ENCODE peak calls at places on chromosomes 1 and 21, in four cellular contexts. M, W, U and O are unnamed samples.

GRCh38 chr21:37166733-37167132 is 93.7 kb downstream of the TTC3 start:
- DNase-seq in M (peak; percentile 26), U (peak; percentile 12), W (peak; percentile 58), O (no peak)

GRCh38 chr1:56837244-56837926 is 17.2 kb upstream of the C8A start:
- DNase-seq in U (no peak), M (peak; percentile 56), W (peak; percentile 25), O (no peak)

GRCh38 chr1:160500321-160500990 is 22.6 kb downstream of the SLAMF6 start:
- DNase-seq in U (no peak), M (no peak), W (no peak), O (no peak)

GRCh38 chr1:932776-933602 is 9.3 kb downstream of the SAMD11 start:
- DNase-seq in W (peak; percentile 74), M (no peak), U (no peak), O (no peak)

GRCh38 chr1:160646192-160646591 is 652 bp downstream of the SLAMF1 start:
- DNase-seq in M (no peak), W (no peak), U (no peak), O (no peak)

GRCh38 chr1:155801149-155801548 is 55.9 kb downstream of the GON4L start:
- DNase-seq in U (no peak), W (peak; percentile 53), M (no peak), O (no peak)

GRCh38 chr1:5976231-5976630 is 16.0 kb downstream of the NPHP4 start:
- DNase-seq in U (no peak), W (no peak), M (no peak), O (no peak)

GRCh38 chr1:168338589-168339503 is 58.2 kb downstream of the TBX19 start:
- DNase-seq in M (no peak), U (no peak), W (no peak), O (no peak)

GRCh38 chr21:28235169-28235892 is 757.3 kb downstream of the LTN1 start:
- DNase-seq in U (no peak), W (no peak), M (no peak), O (no peak)

GRCh38 chr1:3215198-3216045 is 146.4 kb downstream of the PRDM16 start:
- DNase-seq in U (no peak), W (no peak), M (no peak), O (no peak)

GRCh38 chr1:46646844-46647243 is 21.3 kb downstream of the ATPAF1 start:
- DNase-seq in M (no peak), W (no peak), U (no peak), O (no peak)

GRCh38 chr1:242542271-242542670 is 17.8 kb upstream of the PLD5 start:
- DNase-seq in U (no peak), M (no peak), W (no peak), O (no peak)

GRCh38 chr1:28538286-28538685 is 14.6 kb upstream of the TRNAU1AP start:
- DNase-seq in M (no peak), W (no peak), U (no peak), O (no peak)

GRCh38 chr1:6200188-6200809 is 904 bp upstream of the RPL22 start:
- DNase-seq in W (no peak), U (no peak), M (no peak), O (no peak)

GRCh38 chr1:156926175-156926574 is 5.7 kb downstream of the LRRC71 start:
- DNase-seq in U (peak; percentile 27), M (no peak), W (peak; percentile 98), O (peak; percentile 88)

GRCh38 chr1:156924478-156925153 is 4.2 kb downstream of the LRRC71 start:
- DNase-seq in U (no peak), W (no peak), M (no peak), O (no peak)

GRCh38 chr1:156927215-156928042 is 7.0 kb downstream of the LRRC71 start:
- DNase-seq in M (peak; percentile 94), W (peak; percentile 91), U (peak; percentile 84), O (peak; percentile 77)

GRCh38 chr1:156923565-156924477 is 3.4 kb downstream of the LRRC71 start:
- DNase-seq in U (no peak), M (peak; percentile 52), W (no peak), O (no peak)

DNA sequence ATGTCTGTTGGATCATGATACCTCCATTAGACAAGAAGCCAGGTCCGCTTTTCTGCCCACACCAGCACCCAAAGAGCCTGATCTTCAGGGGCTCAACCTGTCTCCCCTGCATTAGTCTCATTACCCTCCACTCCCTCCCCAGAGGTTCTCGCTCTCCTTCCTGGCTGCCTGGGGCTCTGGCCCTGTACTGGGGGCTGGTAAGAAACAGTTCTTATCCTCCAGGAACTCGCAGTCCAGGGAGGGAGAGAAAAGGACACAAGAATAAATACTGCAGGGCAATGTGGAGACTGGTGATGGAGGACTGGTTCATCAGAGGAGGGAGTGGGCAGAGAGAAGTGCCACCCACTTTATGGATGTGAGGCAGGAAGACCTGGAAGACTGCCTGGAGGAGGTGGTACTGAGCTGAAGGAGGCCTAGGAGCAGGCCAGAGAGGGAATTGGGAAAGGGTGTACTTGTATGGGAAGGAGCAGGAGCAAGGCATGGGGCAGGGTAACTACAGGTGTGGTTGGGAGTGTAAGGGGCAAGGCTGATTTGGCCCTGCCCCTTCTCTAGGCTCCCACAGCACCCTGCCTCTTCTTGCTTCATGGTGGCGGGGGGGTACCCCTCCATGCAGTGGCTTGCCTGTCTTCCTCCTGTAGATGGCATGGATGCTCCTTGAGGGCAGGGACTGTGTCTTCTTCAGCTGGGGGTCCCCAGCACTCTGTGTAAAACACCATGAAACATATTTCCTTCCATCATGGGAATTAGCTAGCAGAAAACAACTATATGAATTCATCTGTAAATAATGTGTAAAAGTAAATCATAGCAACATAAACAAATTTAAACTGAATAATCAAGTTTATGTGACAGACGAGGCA is 5.0 kb downstream of the LRRC71 start:
- DNase-seq in M (no peak), U (no peak), W (no peak), O (no peak)
- H3K4me3 ChIP-seq in M (no peak overlapping the region), U (no peak overlapping the region), W (no peak overlapping the region), O (no peak overlapping the region)

GRCh38 chr1:145992958-145993617 is 3.3 kb downstream of the TXNIP start:
- DNase-seq in U (no peak), W (no peak), M (no peak), O (no peak)

GRCh38 chr1:145994391-145995120 is 1.8 kb downstream of the TXNIP start:
- DNase-seq in W (no peak), M (no peak), U (no peak), O (no peak)

GRCh38 chr1:145991799-145992412 is 4.5 kb downstream of the TXNIP start:
- DNase-seq in U (no peak), W (no peak), M (no peak), O (no peak)

GRCh38 chr1:145993618-145994390 is 2.6 kb downstream of the TXNIP start:
- DNase-seq in W (no peak), U (no peak), M (no peak), O (no peak)

GRCh38 chr1:145992502-145992936 is 3.9 kb downstream of the TXNIP start:
- DNase-seq in M (no peak), W (no peak), U (no peak), O (no peak)
- H3K4me3 ChIP-seq in M (peak overlapping the region; percentile 85), W (no peak overlapping the region), U (no peak overlapping the region), O (no peak overlapping the region)

GRCh38 chr1:187237542-187237941 is 408.8 kb downstream of the PLA2G4A start:
- DNase-seq in M (no peak), U (no peak), W (no peak), O (no peak)
- H3K4me3 ChIP-seq in M (no peak overlapping the region), U (no peak overlapping the region), W (no peak overlapping the region), O (no peak overlapping the region)

GRCh38 chr1:220741825-220742224 is 6.3 kb upstream of the MTARC2 start:
- DNase-seq in M (no peak), W (no peak), U (no peak), O (no peak)

GRCh38 chr1:220748091-220748934 is at the start of gene MTARC2:
- DNase-seq in W (peak; percentile 85), U (peak; percentile 82), M (peak; percentile 70), O (peak; percentile 84)

GRCh38 chr1:220747426-220748090 is 564 bp upstream of the MTARC2 start:
- DNase-seq in W (no peak), M (no peak), U (no peak), O (no peak)

GRCh38 chr1:220741349-220741748 is 6.8 kb upstream of the MTARC2 start:
- DNase-seq in U (no peak), M (no peak), W (no peak), O (no peak)

GRCh38 chr1:220742520-220742919 is 5.6 kb upstream of the MTARC2 start:
- DNase-seq in U (no peak), W (no peak), M (no peak), O (no peak)
- H3K4me3 ChIP-seq in U (no peak overlapping the region), W (no peak overlapping the region), M (no peak overlapping the region), O (no peak overlapping the region)

GRCh38 chr1:228463009-228463558 is 24.1 kb upstream of the RNF187 start:
- DNase-seq in W (no peak), M (no peak), U (no peak), O (no peak)
- H3K4me3 ChIP-seq in W (peak overlapping the region; percentile 61), M (peak overlapping the region; percentile 61), U (peak overlapping the region; percentile 38), O (no peak overlapping the region)

GRCh38 chr1:82538876-82539275 is 738.1 kb downstream of the ADGRL2 start:
- DNase-seq in U (no peak), M (no peak), W (no peak), O (no peak)
- H3K4me3 ChIP-seq in U (no peak overlapping the region), M (no peak overlapping the region), W (no peak overlapping the region), O (no peak overlapping the region)

DNA sequence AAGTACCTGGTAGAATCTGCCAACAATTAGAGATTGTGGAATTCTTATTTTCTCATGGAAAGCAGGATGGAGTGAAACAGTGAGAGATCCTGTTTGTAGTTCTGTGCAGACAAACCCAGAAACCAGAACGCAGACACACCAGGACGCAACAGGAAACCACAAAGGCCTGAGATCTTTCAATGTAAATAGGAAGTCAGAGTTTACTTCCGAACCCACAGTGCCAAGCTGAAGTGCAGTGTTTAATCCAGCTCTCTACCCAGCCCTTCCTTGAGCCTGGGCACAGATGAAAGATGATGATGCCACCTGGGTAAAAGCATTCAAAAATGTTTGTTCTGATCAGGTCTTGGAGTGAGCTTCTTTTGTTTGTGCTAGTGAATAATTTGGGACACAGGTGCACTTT is 244.2 kb upstream of the HOOK1 start:
- DNase-seq in U (no peak), M (no peak), W (peak; percentile 60), O (no peak)
- H3K4me3 ChIP-seq in U (no peak overlapping the region), M (no peak overlapping the region), W (no peak overlapping the region), O (no peak overlapping the region)

GRCh38 chr1:210233495-210234253 is 1.1 kb downstream of the SERTAD4 start:
- DNase-seq in U (peak; percentile 40), W (peak; percentile 87), M (peak; percentile 63), O (peak; percentile 91)
- H3K4me3 ChIP-seq in U (peak overlapping the region; percentile 59), W (peak overlapping the region; percentile 85), M (peak overlapping the region; percentile 65), O (peak overlapping the region; percentile 59)